ENCODE peak calls at places on chromosomes 6 and 20, in eight cellular contexts. J is heart right ventricle; Y is hepatocyte; D is fibroblast of lung; O is body of pancreas; I is BJ; C is GM23248; F is CD8-positive, alpha-beta T cell. Q is an unnamed sample. For H3K27me3 and H3K36me3, the result is how much of the 10 kb centered on the place peaks cover.

GRCh38 chr6:44012078-44012493 is 115.2 kb downstream of the MRPL14 start:
- DNase-seq in J (no peak), Y (no peak), D (peak), O (no peak), I (peak), C (peak), F (no peak), Q (no peak)

GRCh38 chr20:13142143-13142542 is 78.9 kb upstream of the ISM1 start:
- DNase-seq in J (no peak), Y (no peak), D (no peak), O (no peak), I (no peak), C (no peak), F (no peak), Q (no peak)

GRCh38 chr20:50861012-50861411 is 66.2 kb downstream of the BCAS4 start:
- DNase-seq in J (no peak), Y (no peak), D (no peak), O (no peak), I (no peak), C (no peak), F (no peak), Q (peak)

GRCh38 chr20:33393609-33394008 is 7.7 kb downstream of the CDK5RAP1 start:
- DNase-seq in J (no peak), Y (no peak), D (no peak), O (no peak), I (no peak), C (peak), F (no peak), Q (no peak)

GRCh38 chr6:125906158-125906998 is 50.2 kb upstream of the HINT3 start:
- DNase-seq in J (peak), Y (peak), D (peak), O (peak), I (no peak), C (peak), F (peak), Q (peak)

GRCh38 chr6:47647188-47647587 is 51.2 kb upstream of the ADGRF4 start:
- DNase-seq in J (no peak), Y (no peak), D (no peak), O (no peak), I (no peak), C (no peak), F (no peak), Q (no peak)

GRCh38 chr6:26597821-26598220 is 1.1 kb downstream of the ABT1 start:
- DNase-seq in J (no peak), Y (no peak), D (no peak), O (no peak), I (no peak), C (no peak), F (no peak), Q (no peak)

GRCh38 chr20:44001667-44002596 is 87.3 kb downstream of the TOX2 start:
- DNase-seq in J (no peak), Y (no peak), D (no peak), O (no peak), I (no peak), C (no peak), F (no peak), Q (no peak)

GRCh38 chr6:154653385-154653784 is 79.8 kb upstream of the SCAF8 start:
- DNase-seq in J (no peak), Y (no peak), D (no peak), O (no peak), I (no peak), C (peak), F (no peak), Q (no peak)

GRCh38 chr6:146912730-146913680 is 291.2 kb upstream of the STXBP5 start:
- DNase-seq in J (no peak), Y (no peak), D (peak), O (no peak), I (no peak), C (peak), F (no peak), Q (no peak)

GRCh38 chr20:1302578-1303541 is 26.1 kb downstream of the SDCBP2 start:
- DNase-seq in J (no peak), Y (no peak), D (no peak), O (no peak), I (no peak), C (no peak), F (no peak), Q (no peak)

GRCh38 chr6:131731224-131731623 is 20.4 kb upstream of the CTAGE9 start:
- DNase-seq in J (no peak), Y (no peak), D (no peak), O (no peak), I (no peak), C (peak), F (no peak), Q (no peak)

GRCh38 chr20:49515588-49515987 is 33.1 kb upstream of the KCNB1 start:
- DNase-seq in J (no peak), Y (no peak), D (no peak), O (no peak), I (no peak), C (no peak), F (no peak), Q (no peak)

GRCh38 chr6:151773382-151773781 is 34.1 kb upstream of the ESR1 start:
- DNase-seq in J (no peak), Y (no peak), D (no peak), O (no peak), I (no peak), C (no peak), F (no peak), Q (no peak)

GRCh38 chr6:34248727-34249468 is at the start of gene SMIM29:
- DNase-seq in J (peak), Y (peak), D (peak), O (peak), I (no peak), C (peak), F (peak), Q (peak)

GRCh38 chr6:142280927-142281326 is 20.9 kb upstream of the ADGRG6 start:
- DNase-seq in J (no peak), Y (no peak), D (no peak), O (no peak), I (no peak), C (no peak), F (no peak), Q (no peak)

GRCh38 chr20:6265204-6265904 is 142.5 kb upstream of the FERMT1 start:
- DNase-seq in J (peak), Y (peak), D (peak), O (no peak), I (peak), C (peak), F (no peak), Q (peak)

GRCh38 chr6:33091957-33092356 is 16.2 kb downstream of the HLA-DPB1 start:
- DNase-seq in J (no peak), Y (no peak), D (no peak), O (peak), I (no peak), C (peak), F (peak), Q (peak)

GRCh38 chr6:127971386-127971785 is 70.5 kb upstream of the THEMIS start:
- DNase-seq in J (no peak), Y (no peak), D (no peak), O (no peak), I (no peak), C (no peak), F (no peak), Q (no peak)

GRCh38 chr20:45345104-45345936 is 2.9 kb downstream of the SDC4 start:
- DNase-seq in J (no peak), Y (no peak), D (no peak), O (peak), I (no peak), C (no peak), F (no peak), Q (no peak)

GRCh38 chr6:18022398-18023231 is 35.2 kb upstream of the KIF13A start:
- DNase-seq in J (no peak), Y (peak), D (peak), O (no peak), I (no peak), C (peak), F (no peak), Q (peak)

GRCh38 chr6:137013031-137013430 is 31.7 kb downstream of the IL20RA start:
- DNase-seq in J (no peak), Y (no peak), D (no peak), O (no peak), I (no peak), C (peak), F (no peak), Q (no peak)

GRCh38 chr6:81694855-81695254 is 57.6 kb downstream of the TENT5A start:
- DNase-seq in J (no peak), Y (no peak), D (no peak), O (no peak), I (no peak), C (no peak), F (no peak), Q (no peak)

GRCh38 chr6:28947067-28947765 is 23.4 kb upstream of the TRIM27 start:
- DNase-seq in J (no peak), Y (no peak), D (no peak), O (no peak), I (no peak), C (no peak), F (no peak), Q (peak)

GRCh38 chr6:157775376-157775775 is 47.7 kb upstream of the SNX9 start:
- DNase-seq in J (no peak), Y (no peak), D (no peak), O (no peak), I (no peak), C (no peak), F (no peak), Q (no peak)

GRCh38 chr6:169974663-169975062 is 223.2 kb downstream of the ERMARD start:
- DNase-seq in J (no peak), Y (no peak), D (no peak), O (no peak), I (no peak), C (no peak), F (no peak), Q (no peak)

GRCh38 chr20:9100721-9101120 is 31.8 kb downstream of the PLCB4 start:
- DNase-seq in J (no peak), Y (no peak), D (no peak), O (no peak), I (no peak), C (no peak), F (no peak), Q (no peak)

GRCh38 chr6:143513410-143513809 is 1.9 kb upstream of the FUCA2 start:
- DNase-seq in J (no peak), Y (peak), D (no peak), O (no peak), I (no peak), C (peak), F (peak), Q (peak)

GRCh38 chr20:22241609-22242008 is 342.8 kb downstream of the FOXA2 start:
- DNase-seq in J (no peak), Y (no peak), D (no peak), O (no peak), I (no peak), C (no peak), F (no peak), Q (no peak)

GRCh38 chr6:152458648-152459047 is 178.5 kb downstream of the SYNE1 start:
- DNase-seq in J (no peak), Y (no peak), D (peak), O (no peak), I (peak), C (peak), F (no peak), Q (no peak)

GRCh38 chr20:41567615-41568014 is 50.6 kb downstream of the CHD6 start:
- DNase-seq in J (no peak), Y (no peak), D (no peak), O (no peak), I (no peak), C (no peak), F (no peak), Q (no peak)

GRCh38 chr20:41572010-41572572 is 46.1 kb downstream of the CHD6 start:
- DNase-seq in J (no peak), Y (no peak), D (no peak), O (no peak), I (no peak), C (no peak), F (no peak), Q (no peak)

GRCh38 chr20:41570552-41570951 is 47.6 kb downstream of the CHD6 start:
- DNase-seq in J (no peak), Y (peak), D (no peak), O (no peak), I (no peak), C (peak), F (no peak), Q (no peak)

GRCh38 chr20:41573955-41574354 is 44.2 kb downstream of the CHD6 start:
- DNase-seq in J (no peak), Y (no peak), D (no peak), O (no peak), I (no peak), C (no peak), F (no peak), Q (no peak)

DNA sequence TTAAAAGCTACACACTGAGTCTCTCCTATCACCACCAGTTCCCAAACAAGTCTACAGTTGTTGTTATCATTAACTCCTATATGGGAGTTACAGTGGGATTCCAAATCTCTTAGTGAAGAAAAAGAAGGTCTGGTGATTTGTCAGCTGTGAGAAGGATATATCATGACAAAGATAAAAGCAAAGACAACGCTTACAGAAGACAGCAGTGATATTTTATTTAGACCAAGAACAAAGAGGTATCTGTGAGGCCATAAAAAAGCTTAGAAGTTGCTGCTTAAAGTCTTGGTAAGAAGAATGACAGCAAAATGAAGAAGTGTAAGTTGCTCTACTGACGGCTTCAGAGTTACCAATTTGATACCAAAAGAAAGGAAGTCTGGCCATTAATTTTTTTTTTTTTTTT is 47.2 kb downstream of the CHD6 start:
- DNase-seq in J (no peak), Y (no peak), D (no peak), O (no peak), I (no peak), C (no peak), F (no peak), Q (no peak)
- H3K4me3 ChIP-seq in J (no peak), Y (no peak), D (no peak), O (no peak), I (no peak), C (no peak), F (no peak), Q (no peak)

DNA sequence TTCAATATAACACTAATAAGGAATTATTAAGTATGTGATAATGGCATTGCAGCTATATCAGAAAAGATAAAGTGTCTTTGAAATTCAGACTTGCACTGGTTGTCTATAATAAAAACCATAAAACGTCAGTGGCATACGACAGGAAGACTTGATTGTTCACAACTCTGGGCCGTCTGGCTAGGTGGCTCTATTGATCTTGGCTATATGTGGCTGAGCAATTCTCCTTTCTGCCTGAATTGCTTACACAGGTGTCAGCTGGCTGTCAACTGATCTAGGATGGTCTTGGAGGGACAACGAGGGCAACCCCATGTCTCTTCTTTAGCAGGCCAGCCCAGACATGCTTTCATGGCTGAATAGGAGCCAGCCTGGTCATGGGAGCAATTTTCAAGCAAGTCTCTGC is 359.1 kb downstream of the QKI start:
- DNase-seq in J (no peak), Y (no peak), D (no peak), O (no peak), I (no peak), C (no peak), F (no peak), Q (no peak)
- H3K27me3 ChIP-seq in J (under half), Y (under half), D (under half), O (under half), I (under half), C (under half), F (under half), Q (under half)

DNA sequence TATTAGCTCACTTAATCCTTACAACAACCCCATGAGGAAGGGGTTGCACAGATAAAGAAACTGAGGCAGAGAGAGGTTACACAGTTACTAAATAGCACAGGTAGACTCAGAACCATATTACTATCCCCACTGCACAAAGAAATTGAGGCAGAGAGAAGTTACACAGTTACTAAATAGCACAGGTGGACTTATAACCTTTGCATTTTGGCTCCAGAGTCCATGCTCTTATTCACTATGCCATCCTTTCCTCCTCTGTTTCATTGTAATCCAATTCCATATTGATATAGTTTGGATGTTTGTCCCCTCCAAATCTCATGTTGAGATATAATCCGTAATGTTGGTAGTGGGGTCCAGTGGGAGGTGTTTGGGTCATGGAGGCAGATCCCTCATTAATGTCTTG is 3.5 kb downstream of the TDP2 start:
- DNase-seq in J (no peak), Y (no peak), D (no peak), O (no peak), I (no peak), C (no peak), F (no peak), Q (no peak)
- H3K36me3 ChIP-seq in J (under half), Y (under half), D (under half), O (under half), I (under half), C (under half), F (under half), Q (under half)

DNA sequence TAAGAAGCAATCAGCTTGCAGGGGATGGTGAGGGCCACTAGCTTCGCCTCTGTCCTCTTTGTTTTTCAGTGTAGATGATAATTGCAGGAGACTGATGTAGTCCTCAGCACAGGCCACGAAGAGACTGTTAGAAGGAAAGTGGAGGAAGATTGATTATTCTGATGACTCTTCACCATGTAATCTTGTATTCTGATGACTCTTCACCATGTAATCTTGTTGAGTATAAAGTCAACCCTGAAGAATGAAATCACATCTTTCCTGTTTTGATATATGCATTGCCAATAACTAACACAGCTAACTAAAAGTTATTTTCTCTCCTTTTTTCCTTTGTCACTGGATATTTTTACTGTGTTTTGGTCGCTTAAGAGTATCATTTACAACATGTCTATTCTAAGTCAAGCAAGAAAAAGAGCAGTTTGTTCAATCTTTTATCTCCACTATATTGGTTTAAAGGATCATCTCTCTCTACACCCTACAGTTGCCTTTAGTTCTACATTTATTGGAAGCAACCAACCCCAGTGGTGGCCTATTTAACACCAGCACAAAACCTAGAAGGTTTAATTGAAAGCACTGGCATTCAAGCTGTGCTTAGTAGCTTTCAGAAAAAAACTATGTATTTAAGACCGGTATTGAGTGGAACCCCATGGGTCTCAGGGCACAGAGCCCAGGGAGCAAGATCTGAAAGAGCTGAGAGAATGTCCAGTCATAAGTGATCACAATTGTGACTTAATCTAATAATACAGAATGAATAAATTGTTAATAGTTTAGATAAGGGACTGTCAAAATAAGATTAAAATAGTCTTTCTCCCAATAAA is 107.2 kb upstream of the BTBD3 start:
- DNase-seq in J (no peak), Y (no peak), D (peak), O (no peak), I (no peak), C (peak), F (no peak), Q (no peak)
- H3K4me3 ChIP-seq in J (no peak), Y (no peak), D (no peak), O (no peak), I (no peak), C (peak), F (no peak), Q (no peak)

Q was measured in H7.